ENCODE peak calls at places on chromosomes 5 and 9, in seven cellular contexts. One of them, this sample, is unnamed.

GRCh38 chr5:127518319-127518621 is 830 bp downstream of the PRRC1 start:
- DNase-seq in progenitor cell of endocrine pancreas: no peak
- DNase-seq in dorsolateral prefrontal cortex: no peak
- DNase-seq in GM10248: peak; percentile 25
- DNase-seq in upper lobe of right lung: no peak
- DNase-seq in lower leg skin: no peak
- DNase-seq in cardiac muscle cell: no peak
- DNase-seq in this sample: no peak

GRCh38 chr5:139765409-139766217 is 30.0 kb upstream of the PSD2 start:
- DNase-seq in progenitor cell of endocrine pancreas: peak; percentile 81
- DNase-seq in dorsolateral prefrontal cortex: peak; percentile 68
- DNase-seq in GM10248: peak; percentile 87
- DNase-seq in upper lobe of right lung: peak; percentile 92
- DNase-seq in lower leg skin: peak; percentile 45
- DNase-seq in cardiac muscle cell: peak; percentile 80
- DNase-seq in this sample: peak; percentile 91

GRCh38 chr9:95511232-95511951 is 5.4 kb downstream of the PTCH1 start:
- DNase-seq in progenitor cell of endocrine pancreas: no peak
- DNase-seq in dorsolateral prefrontal cortex: no peak
- DNase-seq in GM10248: no peak
- DNase-seq in upper lobe of right lung: no peak
- DNase-seq in lower leg skin: peak; percentile 58
- DNase-seq in cardiac muscle cell: peak; percentile 82
- DNase-seq in this sample: no peak

GRCh38 chr5:151040211-151040747 is 19.9 kb downstream of the GPX3 start:
- DNase-seq in progenitor cell of endocrine pancreas: no peak
- DNase-seq in dorsolateral prefrontal cortex: no peak
- DNase-seq in GM10248: no peak
- DNase-seq in upper lobe of right lung: no peak
- DNase-seq in lower leg skin: no peak
- DNase-seq in cardiac muscle cell: peak; percentile 18
- DNase-seq in this sample: no peak

GRCh38 chr9:69207503-69207902 is 33.4 kb downstream of the TJP2 start:
- DNase-seq in progenitor cell of endocrine pancreas: no peak
- DNase-seq in dorsolateral prefrontal cortex: no peak
- DNase-seq in GM10248: no peak
- DNase-seq in upper lobe of right lung: no peak
- DNase-seq in lower leg skin: no peak
- DNase-seq in cardiac muscle cell: no peak
- DNase-seq in this sample: no peak

GRCh38 chr9:570187-570586 is 271.3 kb upstream of the DMRT1 start:
- DNase-seq in progenitor cell of endocrine pancreas: no peak
- DNase-seq in dorsolateral prefrontal cortex: no peak
- DNase-seq in GM10248: no peak
- DNase-seq in upper lobe of right lung: no peak
- DNase-seq in lower leg skin: no peak
- DNase-seq in cardiac muscle cell: no peak
- DNase-seq in this sample: no peak

GRCh38 chr9:82777366-82777765 is 285.6 kb downstream of the RASEF start:
- DNase-seq in progenitor cell of endocrine pancreas: no peak
- DNase-seq in dorsolateral prefrontal cortex: no peak
- DNase-seq in GM10248: no peak
- DNase-seq in upper lobe of right lung: no peak
- DNase-seq in lower leg skin: no peak
- DNase-seq in cardiac muscle cell: no peak
- DNase-seq in this sample: no peak

GRCh38 chr5:40277161-40277906 is 402.4 kb upstream of the PTGER4 start:
- DNase-seq in progenitor cell of endocrine pancreas: no peak
- DNase-seq in dorsolateral prefrontal cortex: no peak
- DNase-seq in GM10248: peak; percentile 6
- DNase-seq in upper lobe of right lung: no peak
- DNase-seq in lower leg skin: no peak
- DNase-seq in cardiac muscle cell: no peak
- DNase-seq in this sample: no peak

GRCh38 chr5:132243366-132243977 is 14.0 kb upstream of the PDLIM4 start:
- DNase-seq in progenitor cell of endocrine pancreas: no peak
- DNase-seq in dorsolateral prefrontal cortex: no peak
- DNase-seq in GM10248: no peak
- DNase-seq in upper lobe of right lung: peak; percentile 29
- DNase-seq in lower leg skin: no peak
- DNase-seq in cardiac muscle cell: no peak
- DNase-seq in this sample: no peak

GRCh38 chr5:142108432-142109355 is at the start of gene NDFIP1:
- DNase-seq in progenitor cell of endocrine pancreas: peak; percentile 71
- DNase-seq in dorsolateral prefrontal cortex: peak; percentile 73
- DNase-seq in GM10248: peak; percentile 78
- DNase-seq in upper lobe of right lung: peak; percentile 95
- DNase-seq in lower leg skin: peak; percentile 76
- DNase-seq in cardiac muscle cell: peak; percentile 88
- DNase-seq in this sample: peak; percentile 94

GRCh38 chr5:57839025-57839424 is 356.4 kb upstream of the ACTBL2 start:
- DNase-seq in progenitor cell of endocrine pancreas: no peak
- DNase-seq in dorsolateral prefrontal cortex: no peak
- DNase-seq in GM10248: no peak
- DNase-seq in upper lobe of right lung: no peak
- DNase-seq in lower leg skin: no peak
- DNase-seq in cardiac muscle cell: no peak
- DNase-seq in this sample: no peak

DNA sequence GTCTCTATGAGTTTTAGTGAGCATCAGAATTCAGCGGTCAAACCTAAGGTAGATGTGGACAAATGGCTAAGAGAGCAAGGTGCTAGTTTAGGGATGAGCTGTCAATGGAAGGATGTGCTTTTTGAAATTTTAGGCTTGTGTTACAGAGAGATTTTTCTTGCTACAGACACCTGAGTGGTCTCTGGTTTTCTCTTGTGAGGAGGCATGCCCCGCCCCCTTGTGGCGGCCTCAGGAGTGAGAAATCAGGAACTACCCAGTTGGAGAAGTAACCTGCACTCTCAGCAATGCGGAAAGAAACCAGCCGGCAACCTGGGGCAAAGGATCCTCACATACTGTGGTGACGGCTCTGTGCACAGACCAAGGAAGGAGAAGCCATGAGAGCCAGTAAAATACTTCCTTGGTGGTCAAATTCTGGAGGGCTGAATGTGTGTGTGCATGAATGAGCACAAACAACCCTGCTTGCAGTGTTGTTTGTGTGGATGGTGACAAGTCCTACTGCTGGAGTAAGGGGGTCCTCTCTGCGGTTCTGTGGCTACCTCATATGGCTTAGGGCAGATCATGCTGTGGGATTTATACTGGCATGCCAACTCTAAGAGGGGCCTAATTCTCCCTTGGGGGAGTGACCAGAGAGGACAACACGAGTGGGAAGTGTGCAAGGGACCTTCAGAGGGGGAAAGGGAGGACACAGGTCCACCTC is 16.7 kb upstream of the HSD17B4 start:
- DNase-seq in progenitor cell of endocrine pancreas: no peak
- DNase-seq in dorsolateral prefrontal cortex: peak; percentile 50
- DNase-seq in GM10248: peak; percentile 52
- DNase-seq in upper lobe of right lung: peak; percentile 90
- DNase-seq in lower leg skin: no peak
- DNase-seq in cardiac muscle cell: peak; percentile 68
- DNase-seq in this sample: peak; percentile 90
- TF ChIP-seq CTCF in progenitor cell of endocrine pancreas: peak; percentile 46
- TF ChIP-seq CTCF in dorsolateral prefrontal cortex: no peak
- TF ChIP-seq CTCF in GM10248: peak; percentile 56
- TF ChIP-seq CTCF in upper lobe of right lung: peak; percentile 53
- TF ChIP-seq CTCF in lower leg skin: no peak
- TF ChIP-seq CTCF in cardiac muscle cell: peak; percentile 74
- TF ChIP-seq CTCF in this sample: peak; percentile 87

GRCh38 chr5:43646997-43647396 is 44.0 kb downstream of the NNT start:
- DNase-seq in progenitor cell of endocrine pancreas: no peak
- DNase-seq in dorsolateral prefrontal cortex: no peak
- DNase-seq in GM10248: no peak
- DNase-seq in upper lobe of right lung: no peak
- DNase-seq in lower leg skin: no peak
- DNase-seq in cardiac muscle cell: no peak
- DNase-seq in this sample: no peak
- TF ChIP-seq CTCF in progenitor cell of endocrine pancreas: peak; percentile 21
- TF ChIP-seq CTCF in dorsolateral prefrontal cortex: no peak
- TF ChIP-seq CTCF in GM10248: no peak
- TF ChIP-seq CTCF in upper lobe of right lung: no peak
- TF ChIP-seq CTCF in lower leg skin: no peak
- TF ChIP-seq CTCF in cardiac muscle cell: peak; percentile 19
- TF ChIP-seq CTCF in this sample: no peak

GRCh38 chr9:98045234-98046160 is 11.0 kb upstream of the NANS start:
- DNase-seq in progenitor cell of endocrine pancreas: no peak
- DNase-seq in dorsolateral prefrontal cortex: no peak
- DNase-seq in GM10248: no peak
- DNase-seq in upper lobe of right lung: no peak
- DNase-seq in lower leg skin: no peak
- DNase-seq in cardiac muscle cell: no peak
- DNase-seq in this sample: no peak
- TF ChIP-seq CTCF in progenitor cell of endocrine pancreas: no peak
- TF ChIP-seq CTCF in dorsolateral prefrontal cortex: no peak
- TF ChIP-seq CTCF in GM10248: peak; percentile 20
- TF ChIP-seq CTCF in upper lobe of right lung: peak; percentile 5
- TF ChIP-seq CTCF in lower leg skin: no peak
- TF ChIP-seq CTCF in cardiac muscle cell: no peak
- TF ChIP-seq CTCF in this sample: no peak

DNA sequence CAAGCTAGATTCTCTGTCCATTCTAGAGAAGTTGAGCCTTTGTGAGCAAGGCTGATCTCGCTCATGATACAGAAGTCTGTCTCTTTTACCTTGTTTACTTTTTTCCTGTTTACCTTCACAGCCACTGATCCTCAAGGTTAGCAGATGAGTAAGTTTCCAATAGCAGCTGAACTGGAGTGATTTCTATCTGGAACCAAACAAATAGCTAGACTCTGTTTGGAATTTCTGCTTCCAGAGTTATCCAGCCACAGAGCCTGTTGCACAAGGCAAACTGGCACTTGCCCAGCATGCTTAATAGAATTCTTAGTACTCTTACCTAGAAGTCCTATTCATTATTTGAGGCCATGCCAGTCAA is 12.8 kb upstream of the PANK3 start:
- DNase-seq in progenitor cell of endocrine pancreas: no peak
- DNase-seq in dorsolateral prefrontal cortex: no peak
- DNase-seq in GM10248: no peak
- DNase-seq in upper lobe of right lung: peak; percentile 65
- DNase-seq in lower leg skin: peak; percentile 50
- DNase-seq in cardiac muscle cell: peak; percentile 83
- DNase-seq in this sample: no peak
- TF ChIP-seq CTCF in progenitor cell of endocrine pancreas: no peak
- TF ChIP-seq CTCF in dorsolateral prefrontal cortex: no peak
- TF ChIP-seq CTCF in GM10248: no peak
- TF ChIP-seq CTCF in upper lobe of right lung: no peak
- TF ChIP-seq CTCF in lower leg skin: no peak
- TF ChIP-seq CTCF in cardiac muscle cell: no peak
- TF ChIP-seq CTCF in this sample: no peak